ENCODE peak calls at places on chromosome 20, in ten cellular contexts. E is IMR-90, G is tibial nerve, Y is adrenal gland, A is tibial artery, F is uterus, O is left lung, K is ovary, W is BJ, T is GM06990. X is an unnamed sample.

GRCh38 chr20:50467618-50468373 is 42.4 kb upstream of the PTPN1 start:
- DNase-seq in Y (no peak), A (no peak), G (no peak), F (peak; percentile 46), W (no peak), T (no peak), O (no peak), K (no peak), E (peak; percentile 50), X (peak; percentile 52)

GRCh38 chr20:9626357-9626756 is 112.0 kb downstream of the LAMP5 start:
- DNase-seq in E (no peak), Y (no peak), A (no peak), W (no peak), F (no peak), G (no peak), K (no peak), O (no peak), T (no peak), X (no peak)

GRCh38 chr20:35181731-35182130 is 9.9 kb downstream of the PROCR start:
- DNase-seq in T (no peak), G (no peak), O (no peak), A (no peak), Y (no peak), E (peak; percentile 41), F (no peak), W (no peak), K (no peak), X (no peak)

GRCh38 chr20:47711046-47711752 is 74.1 kb downstream of the SULF2 start:
- DNase-seq in E (no peak), Y (no peak), F (no peak), A (no peak), O (no peak), G (no peak), K (no peak), T (no peak), W (no peak), X (no peak)

GRCh38 chr20:15902493-15902892 is 670.8 kb downstream of the KIF16B start:
- DNase-seq in K (no peak), E (no peak), Y (no peak), A (no peak), O (no peak), W (no peak), T (peak; percentile 15), G (no peak), F (no peak), X (no peak)

GRCh38 chr20:48849779-48850178 is 22.0 kb upstream of the PREX1 start:
- DNase-seq in G (no peak), F (no peak), Y (no peak), E (no peak), W (no peak), K (no peak), A (no peak), O (no peak), T (no peak), X (no peak)

GRCh38 chr20:38692436-38693411 is 31.6 kb upstream of the SLC32A1 start:
- DNase-seq in A (peak; percentile 31), F (no peak), T (no peak), K (peak; percentile 35), O (no peak), Y (peak; percentile 63), E (peak; percentile 64), W (no peak), G (no peak), X (peak; percentile 17)

GRCh38 chr20:46022411-46023147 is 6.4 kb upstream of the SLC12A5 start:
- DNase-seq in O (peak; percentile 67), Y (peak; percentile 53), F (no peak), W (no peak), E (peak; percentile 9), K (peak; percentile 51), G (no peak), T (peak; percentile 72), A (no peak), X (peak; percentile 73)

GRCh38 chr20:16955971-16956370 is 207.8 kb downstream of the OTOR start:
- DNase-seq in G (no peak), O (no peak), Y (no peak), A (no peak), F (no peak), K (no peak), E (no peak), W (no peak), T (no peak), X (no peak)

GRCh38 chr20:51631011-51631950 is 88.8 kb upstream of the NFATC2 start:
- DNase-seq in Y (peak; percentile 59), T (no peak), E (peak; percentile 99), W (peak; percentile 96), G (peak; percentile 55), O (peak; percentile 38), F (peak; percentile 93), A (peak; percentile 84), K (peak; percentile 60), X (peak; percentile 42)

GRCh38 chr20:25706793-25707192 is 10.1 kb upstream of the ZNF337 start:
- DNase-seq in G (no peak), O (no peak), W (no peak), Y (no peak), K (no peak), E (no peak), T (no peak), A (no peak), F (no peak), X (no peak)

GRCh38 chr20:47487175-47487917 is 14.3 kb upstream of the NCOA3 start:
- DNase-seq in G (no peak), K (no peak), F (no peak), T (peak; percentile 82), A (no peak), O (no peak), E (peak; percentile 25), W (no peak), Y (no peak), X (peak; percentile 17)

GRCh38 chr20:53752971-53753879 is 159.6 kb upstream of the ZNF217 start:
- DNase-seq in K (no peak), F (no peak), E (peak; percentile 42), A (no peak), T (no peak), O (no peak), Y (no peak), W (no peak), G (no peak), X (no peak)

GRCh38 chr20:47970282-47970903 is 185.1 kb upstream of the SULF2 start:
- DNase-seq in E (no peak), W (no peak), K (no peak), O (no peak), A (no peak), T (no peak), F (no peak), Y (no peak), G (no peak), X (no peak)

GRCh38 chr20:49477200-49477599 is 5.3 kb downstream of the KCNB1 start:
- DNase-seq in F (no peak), Y (no peak), T (no peak), G (no peak), E (no peak), A (no peak), K (no peak), O (no peak), W (no peak), X (no peak)

GRCh38 chr20:34581341-34582189 is 23.0 kb downstream of the MAP1LC3A start:
- DNase-seq in K (no peak), E (peak; percentile 70), G (no peak), T (no peak), W (no peak), Y (no peak), F (no peak), A (peak; percentile 43), O (no peak), X (no peak)

GRCh38 chr20:53547664-53548239 is 45.9 kb downstream of the ZNF217 start:
- DNase-seq in G (no peak), Y (peak; percentile 52), A (peak; percentile 26), W (peak; percentile 18), F (peak; percentile 33), O (no peak), E (peak; percentile 76), K (peak; percentile 34), T (no peak), X (no peak)

DNA sequence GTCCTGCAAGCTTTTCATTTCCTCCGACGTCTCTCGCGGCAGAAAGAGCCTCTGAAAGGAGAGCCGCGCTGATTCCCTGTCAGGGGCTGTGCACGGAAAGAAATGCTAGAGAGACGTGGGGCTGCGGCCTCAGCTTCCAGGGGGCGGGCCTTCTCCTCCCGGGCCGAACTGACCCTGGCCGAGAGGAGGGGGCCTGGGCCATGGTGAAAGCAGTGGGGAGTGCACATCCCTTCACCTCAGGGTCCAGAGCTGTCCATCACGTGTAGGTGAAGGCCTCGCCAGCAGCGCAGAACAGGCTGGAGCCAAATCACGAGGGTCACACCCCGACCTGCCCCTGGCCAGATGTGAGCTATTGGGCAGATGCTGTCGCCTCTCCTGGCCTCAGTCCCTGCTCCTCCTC is 220.4 kb downstream of the TAF4 start:
- DNase-seq in E (no peak), Y (no peak), K (no peak), O (no peak), W (no peak), F (no peak), T (no peak), G (no peak), A (no peak), X (no peak)
- H3K27me3 ChIP-seq in E (no peaks in the 10 kb centered on the region), Y (no peaks in the 10 kb centered on the region), K (no peaks in the 10 kb centered on the region), O (peaks cover 48% of the 10 kb centered on the region), W (no peaks in the 10 kb centered on the region), F (no peaks in the 10 kb centered on the region), T (no peaks in the 10 kb centered on the region), G (no peaks in the 10 kb centered on the region), A (peaks cover 38% of the 10 kb centered on the region), X (no peaks in the 10 kb centered on the region)

GRCh38 chr20:37525810-37526209 is 1.9 kb downstream of the BLCAP start:
- DNase-seq in W (no peak), Y (peak; percentile 7), K (no peak), O (no peak), F (no peak), A (no peak), G (no peak), E (no peak), T (no peak), X (no peak)
- H3K4me3 ChIP-seq in W (peak overlapping the region; percentile 94), Y (no peak overlapping the region), K (no peak overlapping the region), O (no peak overlapping the region), F (no peak overlapping the region), A (peak overlapping the region; percentile 96), G (no peak overlapping the region), E (no peak overlapping the region), T (peak overlapping the region; percentile 94), X (peak overlapping the region; percentile 86)

DNA sequence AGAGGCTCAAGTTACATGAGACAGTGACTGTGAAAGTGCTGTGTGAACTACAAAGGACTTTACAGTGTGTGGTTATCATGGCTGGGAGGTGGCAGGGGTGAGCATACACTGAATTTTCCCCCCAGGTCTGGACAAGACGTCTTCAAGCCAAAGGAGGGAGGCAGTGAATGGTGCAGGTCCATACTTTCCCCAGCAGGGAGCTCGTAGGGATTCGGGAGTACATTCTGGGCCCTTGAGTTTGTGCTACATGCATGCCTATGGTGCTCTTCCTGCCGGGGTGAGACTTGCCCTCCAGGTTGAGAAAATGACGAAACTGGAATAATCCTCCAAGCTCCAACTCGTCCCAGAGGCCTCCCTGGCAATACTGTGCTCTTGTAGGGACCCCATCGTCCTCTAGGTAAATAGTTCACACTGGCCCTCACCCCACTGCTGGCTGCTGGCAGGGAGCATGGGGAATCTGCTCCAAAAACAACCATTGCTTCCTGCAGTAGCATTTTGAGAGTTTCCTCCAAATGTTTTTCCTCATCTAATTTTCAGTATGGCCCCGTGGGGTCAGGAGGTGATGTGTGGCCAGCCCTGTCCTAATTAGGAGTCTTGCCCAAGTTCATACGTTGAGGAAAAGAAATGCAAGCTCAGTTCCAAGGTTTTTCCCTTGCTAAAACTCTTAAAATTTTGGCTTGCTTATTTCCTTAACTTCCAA is 57.6 kb downstream of the ZNF831 start:
- DNase-seq in G (no peak), E (no peak), A (no peak), Y (no peak), O (no peak), W (no peak), K (no peak), F (no peak), T (no peak), X (no peak)
- TF ChIP-seq CTCF in G (peak; percentile 7), E (no peak), A (no peak), Y (no peak), O (no peak), W (no peak), K (no peak), F (no peak), T (no peak), X (no peak)

GRCh38 chr20:44701116-44701865 is 13.9 kb upstream of the CCN5 start:
- DNase-seq in Y (peak; percentile 54), W (no peak), A (no peak), K (no peak), O (no peak), F (no peak), G (no peak), T (no peak), E (peak; percentile 19), X (no peak)
- H3K27me3 ChIP-seq in Y (no peaks in the 10 kb centered on the region), W (no peaks in the 10 kb centered on the region), A (no peaks in the 10 kb centered on the region), K (no peaks in the 10 kb centered on the region), O (no peaks in the 10 kb centered on the region), F (no peaks in the 10 kb centered on the region), G (no peaks in the 10 kb centered on the region), T (no peaks in the 10 kb centered on the region), E (no peaks in the 10 kb centered on the region), X (no peaks in the 10 kb centered on the region)